ENCODE peak calls at places on chromosomes 4 and X, in four cellular contexts. M, T, L and F are unnamed samples.

GRCh38 chrX:14039344-14039743 is 9.7 kb upstream of the GEMIN8 start:
- DNase-seq in M (peak; percentile 53), T (peak; percentile 54), L (peak; percentile 76), F (peak; percentile 51)

GRCh38 chrX:123860983-123861382 is 1.1 kb downstream of the XIAP start:
- DNase-seq in M (no peak), T (no peak), L (peak; percentile 52), F (no peak)

GRCh38 chr4:113692809-113693411 is 68.6 kb downstream of the CAMK2D start:
- DNase-seq in M (no peak), T (no peak), L (no peak), F (no peak)

GRCh38 chrX:105564536-105564935 is 257.8 kb upstream of the NRK start:
- DNase-seq in M (no peak), T (no peak), L (peak; percentile 42), F (no peak)

GRCh38 chr4:176320976-176321361 is 1.2 kb downstream of the SPCS3 start:
- DNase-seq in M (no peak), T (no peak), L (peak; percentile 43), F (no peak)

GRCh38 chrX:78619829-78620228 is 39.3 kb downstream of the RTL3 start:
- DNase-seq in M (no peak), T (no peak), L (no peak), F (peak; percentile 60)

GRCh38 chrX:71144651-71145050 is at the start of gene NLGN3:
- DNase-seq in M (peak; percentile 20), T (no peak), L (no peak), F (peak; percentile 11)

GRCh38 chr4:23946307-23946706 is 56.5 kb upstream of the PPARGC1A start:
- DNase-seq in M (no peak), T (no peak), L (no peak), F (peak; percentile 25)

GRCh38 chr4:118346495-118346894 is 6.3 kb downstream of the PRSS12 start:
- DNase-seq in M (no peak), T (no peak), L (no peak), F (no peak)

GRCh38 chr4:73430188-73430587 is 5.8 kb upstream of the AFP start:
- DNase-seq in M (no peak), T (no peak), L (no peak), F (no peak)

GRCh38 chr4:126627255-126627654 is 1005.5 kb upstream of the INTU start:
- DNase-seq in M (no peak), T (peak; percentile 1), L (peak; percentile 58), F (peak; percentile 49)

GRCh38 chr4:2068198-2068470 is 9.0 kb downstream of the NAT8L start:
- DNase-seq in M (no peak), T (no peak), L (no peak), F (no peak)

GRCh38 chr4:121688696-121689095 is 8.1 kb downstream of the ANXA5 start:
- DNase-seq in M (no peak), T (no peak), L (no peak), F (no peak)

GRCh38 chr4:121693450-121693849 is 3.3 kb downstream of the ANXA5 start:
- DNase-seq in M (no peak), T (no peak), L (no peak), F (peak; percentile 1)

GRCh38 chr4:121696140-121696640 is 590 bp downstream of the ANXA5 start:
- DNase-seq in M (peak; percentile 86), T (peak; percentile 63), L (peak; percentile 93), F (peak; percentile 51)

GRCh38 chr4:121690001-121690400 is 6.8 kb downstream of the ANXA5 start:
- DNase-seq in M (no peak), T (no peak), L (peak; percentile 55), F (peak; percentile 39)

GRCh38 chr4:121692261-121692660 is 4.5 kb downstream of the ANXA5 start:
- DNase-seq in M (no peak), T (no peak), L (no peak), F (no peak)
- H3K4me1 ChIP-seq in M (peaks cover 65% of the 10 kb centered on the region), T (peaks cover 76% of the 10 kb centered on the region), L (peaks cover 65% of the 10 kb centered on the region), F (peaks cover 16% of the 10 kb centered on the region)

DNA sequence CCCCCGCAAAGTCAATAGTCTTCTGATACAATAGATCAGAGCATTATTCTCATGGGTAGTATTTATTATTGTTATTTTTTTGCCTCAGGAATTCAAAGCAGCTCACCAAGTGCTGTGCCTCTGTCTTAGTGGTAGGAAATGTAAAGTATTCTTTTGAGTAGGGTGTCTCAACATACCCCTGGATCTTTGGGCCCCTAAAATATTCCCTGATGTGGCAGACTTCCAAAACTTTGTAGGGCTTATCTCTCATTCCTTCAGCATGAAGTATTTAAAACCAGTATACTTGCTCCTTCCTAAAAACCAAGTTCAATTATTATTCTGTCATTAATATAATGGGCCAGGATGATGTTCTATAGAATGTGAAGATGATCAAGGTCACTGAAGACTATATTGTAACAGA is 115.3 kb upstream of the ZNF827 start:
- DNase-seq in M (no peak), T (no peak), L (peak; percentile 16), F (no peak)
- H3K4me1 ChIP-seq in M (no peaks in the 10 kb centered on the region), T (no peaks in the 10 kb centered on the region), L (peaks cover 39% of the 10 kb centered on the region), F (no peaks in the 10 kb centered on the region)

GRCh38 chr4:41142356-41142755 is 72.0 kb downstream of the APBB2 start:
- DNase-seq in M (peak; percentile 58), T (no peak), L (no peak), F (no peak)
- H3K4me1 ChIP-seq in M (peaks cover 22% of the 10 kb centered on the region), T (peaks cover 41% of the 10 kb centered on the region), L (peaks cover 60% of the 10 kb centered on the region), F (no peaks in the 10 kb centered on the region)

GRCh38 chr4:8277356-8278008 is 7.9 kb downstream of the HTRA3 start:
- DNase-seq in M (no peak), T (no peak), L (no peak), F (no peak)
- H3K4me1 ChIP-seq in M (peaks cover 29% of the 10 kb centered on the region), T (peaks cover 33% of the 10 kb centered on the region), L (peaks cover 64% of the 10 kb centered on the region), F (no peaks in the 10 kb centered on the region)

GRCh38 chr4:26864904-26865303 is 4.3 kb downstream of the STIM2 start:
- DNase-seq in M (no peak), T (no peak), L (no peak), F (no peak)

GRCh38 chr4:26860922-26861433 is 337 bp downstream of the STIM2 start:
- DNase-seq in M (peak; percentile 57), T (peak; percentile 26), L (peak; percentile 75), F (peak; percentile 74)

GRCh38 chr4:26862381-26862915 is 1.8 kb downstream of the STIM2 start:
- DNase-seq in M (no peak), T (no peak), L (peak; percentile 27), F (no peak)

GRCh38 chr4:26861434-26862186 is 969 bp downstream of the STIM2 start:
- DNase-seq in M (peak; percentile 30), T (peak; percentile 41), L (peak; percentile 81), F (peak; percentile 69)

DNA sequence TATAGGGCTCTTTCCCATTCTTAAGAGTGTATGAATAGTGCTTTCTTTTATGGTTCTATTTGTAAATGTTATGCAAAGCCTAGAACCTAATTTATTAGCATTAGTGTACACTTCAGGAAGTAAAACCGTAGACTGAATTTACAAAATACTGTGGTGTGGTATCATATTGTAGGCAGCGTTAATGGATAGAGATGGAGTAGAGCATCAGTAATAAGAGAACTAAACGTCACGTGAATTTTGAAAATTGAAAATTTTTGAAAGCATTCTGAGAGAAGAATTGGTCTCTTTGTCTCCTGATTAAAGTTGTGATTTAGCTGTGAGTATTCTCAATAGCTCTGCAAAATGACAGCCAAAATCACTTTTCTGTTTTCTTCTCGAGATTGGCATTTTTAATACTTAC is 2.9 kb downstream of the STIM2 start:
- DNase-seq in M (no peak), T (no peak), L (no peak), F (no peak)
- H3K4me1 ChIP-seq in M (peaks cover 23% of the 10 kb centered on the region), T (peaks cover 23% of the 10 kb centered on the region), L (peaks cover 30% of the 10 kb centered on the region), F (peaks cover 43% of the 10 kb centered on the region)

GRCh38 chr4:26836539-26836938 is 24.1 kb upstream of the STIM2 start:
- DNase-seq in M (no peak), T (no peak), L (no peak), F (no peak)

GRCh38 chr4:26839016-26839415 is 21.6 kb upstream of the STIM2 start:
- DNase-seq in M (no peak), T (no peak), L (peak; percentile 39), F (no peak)

GRCh38 chr4:26839534-26839951 is 21.1 kb upstream of the STIM2 start:
- DNase-seq in M (no peak), T (no peak), L (peak; percentile 41), F (no peak)

GRCh38 chr4:26838055-26838842 is 22.4 kb upstream of the STIM2 start:
- DNase-seq in M (no peak), T (no peak), L (no peak), F (no peak)
- H3K4me1 ChIP-seq in M (no peaks in the 10 kb centered on the region), T (no peaks in the 10 kb centered on the region), L (peaks cover 10% of the 10 kb centered on the region), F (peaks cover 9% of the 10 kb centered on the region)